ENCODE peak calls at places on chromosomes 2 and 18, in nine cellular contexts. N is stimulated activated CD4-positive, alpha-beta T cell treated with anti-CD3 and anti-CD28 coated beads, Interleukin-15, amount 100 ng/mL, for 24 hours; X is fibroblast of the conjunctiva; W is activated CD4-positive, alpha-beta T cell treated with anti-CD3 and anti-CD28 coated beads, Interleukin-2, amount 10 ng/mL, durations not matched to agents 7 days and 5 days; I is fibroblast of lung; M is K562; L is AG09319; S is right cardiac atrium; C is HL-60. G is an unnamed sample.

GRCh38 chr2:108553181-108553919 is 19.1 kb downstream of the LIMS1 start:
- DNase-seq in L (no peak), N (no peak), X (no peak), C (no peak), W (no peak), I (peak), M (no peak), S (no peak), G (no peak)

GRCh38 chr18:45169610-45170009 is 445.7 kb upstream of the SLC14A2 start:
- DNase-seq in C (no peak), M (no peak), N (no peak), I (peak), L (peak), X (peak), S (peak), W (no peak), G (no peak)

GRCh38 chr2:31078579-31079105 is 59.6 kb downstream of the GALNT14 start:
- DNase-seq in C (no peak), M (no peak), N (no peak), W (no peak), X (no peak), I (no peak), L (no peak), S (no peak), G (peak)

GRCh38 chr2:105747997-105748396 is 3.3 kb downstream of the NCK2 start:
- DNase-seq in S (no peak), M (no peak), C (no peak), W (peak), L (no peak), I (no peak), X (no peak), N (no peak), G (peak)

GRCh38 chr2:56185101-56185581 is 1.4 kb downstream of the CCDC85A start:
- DNase-seq in N (peak), L (no peak), W (no peak), S (peak), C (no peak), I (no peak), M (no peak), X (no peak), G (peak)

GRCh38 chr2:222398446-222398885 is 25.9 kb upstream of the SGPP2 start:
- DNase-seq in W (no peak), L (no peak), I (no peak), X (no peak), C (no peak), S (no peak), M (no peak), N (no peak), G (no peak)

GRCh38 chr2:11789243-11789642 is 42.8 kb downstream of the LPIN1 start:
- DNase-seq in X (no peak), L (no peak), N (no peak), M (no peak), C (no peak), W (no peak), S (no peak), I (no peak), G (no peak)

GRCh38 chr2:62794791-62795190 is 89.3 kb downstream of the EHBP1 start:
- DNase-seq in S (no peak), X (no peak), C (no peak), I (peak), L (no peak), N (no peak), W (no peak), M (no peak), G (no peak)

GRCh38 chr18:22493255-22493654 is 75.5 kb upstream of the CTAGE1 start:
- DNase-seq in I (no peak), N (no peak), S (no peak), L (no peak), C (no peak), M (peak), W (no peak), X (no peak), G (no peak)

GRCh38 chr18:27844416-27844792 is 332.5 kb downstream of the CDH2 start:
- DNase-seq in W (no peak), L (no peak), S (no peak), I (peak), M (no peak), X (no peak), N (no peak), C (no peak), G (no peak)

GRCh38 chr2:75022516-75022915 is 64.1 kb downstream of the POLE4 start:
- DNase-seq in I (peak), W (no peak), C (no peak), M (no peak), N (no peak), L (no peak), X (no peak), S (no peak), G (no peak)

GRCh38 chr18:76457957-76458356 is 37.1 kb downstream of the ZNF516 start:
- DNase-seq in W (no peak), N (no peak), L (no peak), I (peak), M (no peak), C (no peak), S (no peak), X (no peak), G (no peak)

GRCh38 chr18:74488354-74488753 is 7.8 kb upstream of the CNDP2 start:
- DNase-seq in S (no peak), M (peak), N (no peak), I (no peak), C (no peak), W (no peak), L (no peak), X (no peak), G (no peak)

GRCh38 chr18:45783097-45784075 is 42.1 kb upstream of the SIGLEC15 start:
- DNase-seq in M (no peak), N (no peak), C (no peak), W (no peak), S (no peak), L (no peak), I (no peak), X (no peak), G (no peak)

GRCh38 chr18:12308386-12309100 is 502 bp downstream of the TUBB6 start:
- DNase-seq in C (peak), N (peak), M (peak), S (peak), W (no peak), I (peak), X (peak), L (peak), G (peak)

GRCh38 chr2:160650196-160651108 is 156.8 kb upstream of the RBMS1 start:
- DNase-seq in M (no peak), W (no peak), C (peak), S (no peak), I (no peak), N (no peak), X (no peak), L (no peak), G (no peak)

G was measured in islet precursor cell.